ENCODE peak calls at places on chromosome 16, in four cellular contexts. S is GM23338, T is Panc1, N is transverse colon. B is an unnamed sample.

GRCh38 chr16:8674413-8675022 is at the start of gene ABAT:
- DNase-seq in N (peak; percentile 94), T (no peak), S (peak; percentile 91), B (no peak)

GRCh38 chr16:1013593-1013900 is 32.0 kb downstream of the SOX8 start:
- DNase-seq in S (no peak), T (no peak), N (no peak), B (no peak)

GRCh38 chr16:31009894-31010293 is 544 bp downstream of the STX1B start:
- DNase-seq in T (no peak), N (no peak), S (peak; percentile 71), B (no peak)

GRCh38 chr16:80981103-80981502 is 25.6 kb downstream of the CMC2 start:
- DNase-seq in N (no peak), S (no peak), T (no peak), B (no peak)

GRCh38 chr16:11101695-11102522 is 154.1 kb downstream of the SOCS1 start:
- DNase-seq in S (no peak), N (no peak), T (no peak), B (no peak)

GRCh38 chr16:85908444-85908843 is 9.5 kb downstream of the IRF8 start:
- DNase-seq in N (no peak), S (no peak), T (no peak), B (no peak)

GRCh38 chr16:58127634-58128033 is 1.5 kb downstream of the CFAP20 start:
- DNase-seq in T (no peak), S (no peak), N (no peak), B (no peak)

GRCh38 chr16:67388591-67388990 is 4.7 kb downstream of the TPPP3 start:
- DNase-seq in S (no peak), T (no peak), N (no peak), B (no peak)

GRCh38 chr16:72246423-72246822 is 74.5 kb upstream of the PMFBP1 start:
- DNase-seq in N (no peak), S (no peak), T (no peak), B (no peak)

GRCh38 chr16:21656795-21657768 is 4.7 kb upstream of the IGSF6 start:
- DNase-seq in S (peak; percentile 81), N (no peak), T (no peak), B (peak; percentile 15)

GRCh38 chr16:51133130-51133529 is 17.9 kb downstream of the SALL1 start:
- DNase-seq in N (no peak), T (no peak), S (no peak), B (no peak)

GRCh38 chr16:12881182-12881581 is 20.2 kb upstream of the SHISA9 start:
- DNase-seq in T (no peak), S (no peak), N (no peak), B (no peak)

GRCh38 chr16:30775381-30776099 is 11.5 kb downstream of the ZNF629 start:
- DNase-seq in S (peak; percentile 96), N (peak; percentile 83), T (peak; percentile 63), B (no peak)

GRCh38 chr16:51716195-51716594 is 565.1 kb upstream of the SALL1 start:
- DNase-seq in N (no peak), T (no peak), S (no peak), B (no peak)

GRCh38 chr16:17379121-17379571 is 91.6 kb downstream of the XYLT1 start:
- DNase-seq in N (peak; percentile 54), S (no peak), T (no peak), B (no peak)

GRCh38 chr16:85853641-85854545 is 45.1 kb upstream of the IRF8 start:
- DNase-seq in T (no peak), S (no peak), N (no peak), B (no peak)

GRCh38 chr16:31421587-31421986 is 6.6 kb downstream of the COX6A2 start:
- DNase-seq in S (no peak), N (no peak), T (no peak), B (no peak)

GRCh38 chr16:51557670-51558069 is 406.6 kb upstream of the SALL1 start:
- DNase-seq in T (no peak), S (no peak), N (no peak), B (no peak)

GRCh38 chr16:17206712-17207111 is 264.0 kb downstream of the XYLT1 start:
- DNase-seq in S (no peak), T (no peak), N (no peak), B (no peak)

GRCh38 chr16:87930456-87930855 is 5.9 kb downstream of the CA5A start:
- DNase-seq in S (peak; percentile 61), N (no peak), T (no peak), B (no peak)

GRCh38 chr16:85888405-85889331 is 10.3 kb upstream of the IRF8 start:
- DNase-seq in N (no peak), T (no peak), S (no peak), B (no peak)

DNA sequence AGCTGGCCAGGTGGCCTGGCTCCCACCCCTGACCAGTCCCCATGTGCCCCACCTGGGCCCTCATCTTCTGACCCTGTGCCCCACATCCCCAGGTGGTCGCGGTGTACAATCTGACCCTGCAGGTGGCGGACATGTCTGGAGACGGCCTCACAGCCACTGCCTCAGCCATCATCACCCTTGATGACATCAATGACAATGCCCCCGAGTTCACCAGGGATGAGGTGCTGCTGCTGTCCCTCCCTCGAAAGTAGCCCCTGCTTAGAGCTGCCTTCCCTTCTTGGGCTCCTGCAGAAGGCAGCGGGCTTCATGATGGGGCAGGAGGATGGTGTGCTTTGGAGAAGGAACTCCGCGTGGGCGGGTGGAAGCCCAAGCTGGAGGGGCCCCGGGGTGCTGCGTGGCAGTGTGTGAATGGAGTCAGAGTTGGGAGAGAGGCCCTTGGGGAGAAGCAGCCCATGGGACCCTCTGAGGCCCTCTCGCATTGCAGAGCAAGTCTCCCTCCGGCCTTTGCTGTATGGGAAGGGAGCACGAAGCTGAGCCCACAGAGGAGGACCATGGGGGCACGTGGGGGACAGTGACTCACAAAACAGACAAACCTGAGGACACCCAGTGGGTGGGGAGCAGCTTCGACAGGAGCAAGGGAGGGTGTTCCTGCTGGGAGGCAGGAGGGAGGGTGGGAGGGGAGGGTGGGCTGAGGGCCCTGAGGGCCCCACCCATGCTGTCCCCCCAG is 12.8 kb downstream of the SLC22A31 start:
- DNase-seq in S (no peak), N (no peak), T (no peak), B (no peak)
- TF ChIP-seq CTCF in S (no peak), N (no peak), T (no peak), B (no peak)

DNA sequence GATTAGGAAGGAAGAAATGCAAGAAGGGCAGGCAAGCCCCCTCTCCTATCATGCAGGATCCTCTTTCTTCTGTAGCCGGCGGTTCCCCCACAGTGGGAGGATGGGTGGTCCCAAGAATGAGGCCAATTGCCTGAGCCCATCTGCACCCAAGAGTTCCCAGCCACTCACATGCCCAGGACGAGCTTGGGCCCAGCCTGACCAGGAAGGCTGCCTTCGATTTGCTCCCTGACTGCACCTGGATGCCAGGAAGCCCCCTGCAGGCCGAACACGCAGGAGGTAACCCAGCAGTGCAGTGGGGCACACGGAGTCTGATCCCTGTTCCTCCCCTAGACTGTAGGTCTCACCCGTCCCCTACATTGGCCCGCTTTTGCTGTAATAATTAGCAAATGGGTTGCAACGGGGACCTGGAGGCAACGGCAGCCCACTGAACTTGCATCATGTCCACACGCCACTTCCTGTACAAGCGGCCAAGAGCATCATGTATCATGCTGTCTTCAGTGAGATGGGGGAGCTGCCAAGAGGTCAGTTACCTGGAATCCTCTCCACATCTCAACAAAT is 67.5 kb downstream of the AMFR start:
- DNase-seq in T (no peak), S (peak; percentile 69), N (peak; percentile 7), B (no peak)
- H3K27ac ChIP-seq in T (peak overlapping the region; percentile 80), S (peak overlapping the region; percentile 60), N (peak overlapping the region; percentile 69), B (no peak overlapping the region)

GRCh38 chr16:69003500-69003899 is 102.0 kb upstream of the HAS3 start:
- DNase-seq in T (no peak), S (peak; percentile 57), N (no peak), B (no peak)

GRCh38 chr16:69005641-69006355 is 99.7 kb upstream of the HAS3 start:
- DNase-seq in T (no peak), S (no peak), N (no peak), B (no peak)
- TF ChIP-seq CTCF in T (no peak), S (no peak), N (no peak), B (no peak)

DNA sequence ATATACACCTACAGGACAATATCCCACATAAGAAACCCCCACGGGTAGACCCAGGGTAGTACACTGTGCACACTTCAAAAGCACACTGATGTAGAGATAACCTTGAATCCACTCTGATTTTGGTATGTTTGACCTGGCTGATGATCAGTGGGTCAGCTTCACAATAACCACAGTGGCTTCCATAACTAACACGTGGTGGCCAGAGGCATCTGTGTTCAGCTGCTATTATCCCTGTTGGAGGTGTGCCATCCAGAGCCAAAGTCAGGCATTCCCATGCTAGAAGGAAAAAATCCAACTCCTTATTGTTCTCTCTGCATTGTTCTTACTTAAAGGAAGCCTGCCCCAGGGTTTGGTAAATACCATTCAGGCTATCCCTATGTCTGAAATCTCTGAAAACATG is 127.4 kb upstream of the MON1B start:
- DNase-seq in S (no peak), N (no peak), T (no peak), B (no peak)
- H3K27ac ChIP-seq in S (no peak overlapping the region), N (no peak overlapping the region), T (no peak overlapping the region), B (no peak overlapping the region)